ENCODE peak calls at places on chromosomes 13 and 19, in ten cellular contexts. V is tibial nerve, Z is pancreas, D is body of pancreas, N is fibroblast of lung, S is WERI-Rb-1, U is brain microvascular endothelial cell, E is lower lobe of right lung, H is transverse colon, C is IMR-90. G is an unnamed sample.

GRCh38 chr19:35862528-35862927 is 5.8 kb downstream of the KIRREL2 start:
- DNase-seq in S (no peak), E (no peak), V (no peak), Z (no peak), U (no peak), C (no peak), D (peak; percentile 63), H (no peak), N (no peak), G (no peak)

GRCh38 chr19:1470864-1471513 is 8.0 kb downstream of the C19orf25 start:
- DNase-seq in E (no peak), C (no peak), Z (peak; percentile 60), V (no peak), H (no peak), S (peak; percentile 66), U (no peak), D (no peak), N (no peak), G (no peak)

GRCh38 chr13:37225414-37226047 is 120.1 kb upstream of the CSNK1A1L start:
- DNase-seq in C (peak; percentile 62), E (no peak), N (peak; percentile 76), U (peak; percentile 34), S (no peak), Z (no peak), V (no peak), D (no peak), H (no peak), G (peak; percentile 85)

GRCh38 chr13:70795484-70795883 is 687.2 kb upstream of the KLHL1 start:
- DNase-seq in C (no peak), V (no peak), N (no peak), D (no peak), H (no peak), Z (no peak), E (no peak), S (no peak), U (no peak), G (no peak)

GRCh38 chr13:102651392-102651791 is 43.5 kb downstream of the METTL21C start:
- DNase-seq in D (no peak), C (peak; percentile 61), N (peak; percentile 32), S (no peak), H (no peak), U (no peak), Z (no peak), E (no peak), V (no peak), G (peak; percentile 51)

GRCh38 chr19:13968383-13968935 is 16.1 kb downstream of the DCAF15 start:
- DNase-seq in C (no peak), E (no peak), N (no peak), D (no peak), S (no peak), U (no peak), H (no peak), Z (no peak), V (no peak), G (no peak)

GRCh38 chr13:33846306-33847062 is 28.5 kb downstream of the RFC3 start:
- DNase-seq in V (no peak), H (no peak), Z (no peak), N (no peak), E (no peak), D (no peak), C (no peak), S (no peak), U (no peak), G (no peak)

GRCh38 chr13:77389617-77389984 is 62.7 kb upstream of the MYCBP2 start:
- DNase-seq in Z (no peak), H (no peak), U (no peak), C (no peak), S (no peak), E (no peak), N (no peak), D (no peak), V (no peak), G (no peak)

GRCh38 chr13:76012091-76012721 is 376.1 kb downstream of the LMO7 start:
- DNase-seq in D (no peak), V (no peak), C (peak; percentile 40), E (no peak), Z (no peak), S (no peak), H (no peak), N (peak; percentile 76), U (peak; percentile 38), G (no peak)

GRCh38 chr13:30690282-30691188 is 44.8 kb upstream of the ALOX5AP start:
- DNase-seq in N (peak; percentile 95), C (peak; percentile 99), E (peak; percentile 83), Z (no peak), V (peak; percentile 77), S (no peak), D (peak; percentile 41), H (peak; percentile 74), U (peak; percentile 92), G (peak; percentile 66)

GRCh38 chr19:10270180-10270615 is 722 bp upstream of the ICAM1 start:
- DNase-seq in C (no peak), Z (peak; percentile 72), N (no peak), H (peak; percentile 82), V (peak; percentile 46), D (peak; percentile 50), E (peak; percentile 93), S (no peak), U (no peak), G (no peak)

GRCh38 chr19:42353341-42354015 is 28.0 kb downstream of the MEGF8 start:
- DNase-seq in V (no peak), N (no peak), Z (no peak), U (no peak), S (no peak), H (no peak), E (no peak), C (no peak), D (no peak), G (no peak)

GRCh38 chr19:14363203-14364097 is 17.8 kb upstream of the ADGRE5 start:
- DNase-seq in S (peak; percentile 96), C (peak; percentile 42), H (peak; percentile 75), D (peak; percentile 51), Z (peak; percentile 65), N (peak; percentile 68), E (peak; percentile 84), V (no peak), U (peak; percentile 76), G (no peak)

DNA sequence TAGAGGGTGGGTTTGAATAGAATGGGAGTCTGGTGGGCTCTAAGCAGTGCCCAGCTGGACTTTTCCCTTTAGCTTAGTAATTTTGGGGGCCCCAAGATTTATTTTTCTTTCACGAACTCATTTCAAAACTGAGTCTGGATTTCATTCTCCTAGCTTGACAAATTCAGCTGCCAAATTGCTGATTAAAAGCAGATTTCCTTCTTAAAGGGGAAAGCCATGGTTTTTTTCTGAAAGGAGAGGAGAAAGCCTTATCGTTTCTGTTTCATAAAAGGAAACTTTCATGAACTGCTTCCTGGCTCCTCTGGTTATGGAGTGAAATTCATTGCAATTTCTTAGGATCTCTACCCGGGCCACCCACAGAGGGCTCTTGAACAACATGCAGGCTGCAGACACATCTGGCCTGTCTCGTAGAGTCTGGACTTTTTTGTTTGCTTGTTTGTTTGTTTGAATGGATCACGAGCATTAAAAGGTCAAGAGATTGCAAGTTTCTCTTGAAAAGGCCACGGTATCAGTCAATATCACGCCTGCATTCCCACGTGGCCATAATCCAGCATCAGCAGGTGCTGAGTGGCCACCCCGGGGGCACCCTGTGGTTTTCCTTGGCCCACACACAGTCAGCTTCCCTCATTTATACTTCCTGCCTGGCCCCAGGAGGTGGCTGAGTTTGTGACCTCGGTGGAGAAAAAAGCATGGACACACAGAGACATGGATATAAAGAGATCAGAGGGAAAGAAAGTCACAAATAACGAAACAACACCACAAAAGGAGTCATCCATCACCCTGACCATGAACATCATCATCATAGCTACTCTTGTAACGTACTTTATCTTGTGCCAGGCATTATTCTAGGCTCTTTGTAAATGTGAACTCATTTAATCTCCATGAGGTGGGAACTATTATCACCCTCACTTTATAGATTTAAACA is 10.5 kb upstream of the KLK4 start:
- DNase-seq in H (no peak), D (no peak), V (peak; percentile 31), C (no peak), E (no peak), U (no peak), S (no peak), Z (no peak), N (no peak), G (no peak)
- H3K27me3 ChIP-seq in H (peaks cover 40% of the 10 kb centered on the region), D (no peaks in the 10 kb centered on the region), V (peaks cover 5% of the 10 kb centered on the region), C (no peaks in the 10 kb centered on the region), E (peaks cover 40% of the 10 kb centered on the region), U (no peaks in the 10 kb centered on the region), S (peaks cover 82% of the 10 kb centered on the region), Z (no peaks in the 10 kb centered on the region), N (no peaks in the 10 kb centered on the region), G (peaks cover 42% of the 10 kb centered on the region)

GRCh38 chr13:113002206-113002821 is 33.3 kb downstream of the MCF2L start:
- DNase-seq in E (no peak), D (peak; percentile 35), C (no peak), S (peak; percentile 98), N (no peak), V (no peak), H (peak; percentile 32), Z (peak; percentile 73), U (no peak), G (no peak)
- TF ChIP-seq CTCF in E (peak; percentile 24), D (peak; percentile 44), C (peak; percentile 7), S (peak; percentile 98), N (no peak), V (no peak), H (peak; percentile 35), Z (peak; percentile 17), U (peak; percentile 43), G (peak; percentile 37)

DNA sequence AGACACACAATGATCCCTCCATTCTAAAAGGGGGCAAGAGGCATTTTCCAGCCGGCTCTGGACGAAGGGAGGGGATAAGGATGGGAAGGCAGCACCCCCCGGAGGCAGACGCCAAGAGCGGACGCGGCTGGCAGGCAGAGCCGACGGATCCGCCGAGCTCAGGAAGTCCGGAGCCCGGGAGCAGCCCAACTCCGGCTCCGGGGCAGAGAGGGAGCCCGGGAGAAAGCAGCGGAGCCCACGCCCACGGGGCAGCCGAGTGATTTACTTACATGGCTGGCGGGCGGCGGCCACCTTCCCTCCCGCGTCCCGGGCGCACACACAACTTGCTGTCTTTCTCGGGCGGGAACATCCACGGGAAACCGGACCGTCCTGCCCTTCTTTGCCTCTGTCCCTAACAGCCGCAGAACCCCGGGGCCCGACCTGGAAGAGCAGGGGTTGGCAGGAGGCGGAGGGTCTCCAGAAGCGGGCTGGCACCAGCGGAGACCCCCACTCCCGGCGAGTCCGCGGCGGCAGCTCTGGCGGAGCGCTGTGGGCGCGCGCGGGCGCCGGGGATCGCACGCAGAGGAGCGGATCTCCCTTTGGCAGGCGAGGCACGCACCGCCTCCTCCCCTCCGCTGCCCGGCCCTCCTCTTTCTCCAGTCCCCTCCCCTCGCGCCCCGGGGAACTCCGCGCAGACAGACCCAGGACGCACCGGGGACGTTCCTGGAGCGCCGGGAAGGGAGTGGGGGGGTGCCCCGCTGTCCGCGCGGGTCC is at the start of gene LHFPL6:
- DNase-seq in U (peak; percentile 77), V (peak; percentile 77), D (peak; percentile 70), N (peak; percentile 83), Z (peak; percentile 87), H (peak; percentile 75), S (peak; percentile 75), C (peak; percentile 77), E (peak; percentile 84), G (peak; percentile 54)
- H3K27me3 ChIP-seq in U (no peaks in the 10 kb centered on the region), V (no peaks in the 10 kb centered on the region), D (no peaks in the 10 kb centered on the region), N (no peaks in the 10 kb centered on the region), Z (no peaks in the 10 kb centered on the region), H (peaks cover 41% of the 10 kb centered on the region), S (no peaks in the 10 kb centered on the region), C (no peaks in the 10 kb centered on the region), E (no peaks in the 10 kb centered on the region), G (no peaks in the 10 kb centered on the region)

DNA sequence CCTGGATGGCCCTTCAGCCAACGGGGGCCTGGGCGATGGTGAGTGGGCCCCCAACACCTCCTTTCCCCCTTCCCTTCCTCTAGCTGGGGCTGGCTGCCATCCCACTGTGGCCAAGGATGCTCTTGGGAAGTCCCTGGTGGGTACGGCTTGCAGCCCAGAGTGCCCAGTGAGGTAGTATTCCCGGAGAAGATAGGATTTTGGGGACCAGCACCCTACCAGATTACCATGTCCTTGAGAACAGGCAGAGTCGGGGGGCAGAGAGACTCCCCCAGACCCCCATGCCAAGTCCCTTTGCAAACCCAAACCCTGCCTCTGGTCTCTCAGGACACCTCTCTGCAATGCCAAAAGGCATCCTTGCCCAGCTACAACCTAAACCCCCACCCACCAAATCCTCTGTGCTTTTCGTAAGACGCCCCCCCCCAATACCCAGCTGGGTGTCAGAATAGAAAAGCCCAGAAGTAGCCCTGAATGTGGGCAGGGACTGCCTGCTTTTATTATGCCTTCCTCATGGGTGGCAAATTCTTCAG is 1.7 kb downstream of the HIF3A start:
- DNase-seq in C (no peak), S (no peak), E (no peak), N (no peak), Z (no peak), V (no peak), D (no peak), H (no peak), U (no peak), G (no peak)
- TF ChIP-seq CTCF in C (no peak), S (no peak), E (no peak), N (no peak), Z (no peak), V (no peak), D (no peak), H (no peak), U (no peak), G (no peak)

G was measured in foreskin keratinocyte.